ENCODE peak calls at places on chromosomes 1 and 21, in eight cellular contexts. O, Z, N, A, X, B, K and L are unnamed samples.

GRCh38 chr1:220732621-220733020 is 15.5 kb upstream of the MTARC2 start:
- DNase-seq in A (no peak), X (no peak), B (no peak), O (peak; percentile 81), Z (no peak), K (no peak), N (no peak), L (no peak)

GRCh38 chr21:41680444-41681335 is 86.2 kb downstream of the RIPK4 start:
- DNase-seq in X (no peak), N (no peak), B (no peak), K (no peak), O (no peak), A (peak; percentile 77), Z (no peak), L (no peak)

GRCh38 chr1:171055966-171056643 is 34.6 kb upstream of the FMO3 start:
- DNase-seq in A (no peak), Z (no peak), O (no peak), B (no peak), K (no peak), X (no peak), N (no peak), L (no peak)

GRCh38 chr1:151510957-151511635 is at the start of gene CGN:
- DNase-seq in Z (peak; percentile 76), A (peak; percentile 95), K (peak; percentile 90), N (peak; percentile 37), B (peak; percentile 97), X (peak; percentile 88), O (peak; percentile 93), L (peak; percentile 50)

GRCh38 chr1:8962812-8963669 is 17.4 kb downstream of the CA6 start:
- DNase-seq in A (no peak), N (no peak), X (peak; percentile 41), O (no peak), Z (no peak), K (no peak), B (peak; percentile 74), L (peak; percentile 20)

GRCh38 chr1:70896224-70896623 is 151.4 kb downstream of the PTGER3 start:
- DNase-seq in B (no peak), X (no peak), A (no peak), K (no peak), Z (no peak), O (no peak), N (no peak), L (no peak)

GRCh38 chr1:22111115-22111514 is 31.8 kb downstream of the WNT4 start:
- DNase-seq in A (no peak), B (no peak), O (no peak), Z (no peak), N (no peak), K (no peak), X (no peak), L (no peak)

GRCh38 chr21:46443910-46444309 is 14.8 kb upstream of the DIP2A start:
- DNase-seq in O (no peak), K (no peak), Z (no peak), X (no peak), N (no peak), B (no peak), A (no peak), L (no peak)

GRCh38 chr1:69455718-69456117 is 112.0 kb upstream of the LRRC7 start:
- DNase-seq in N (no peak), O (no peak), Z (no peak), X (no peak), K (no peak), B (no peak), A (no peak), L (no peak)

GRCh38 chr1:176694713-176695112 is 231.7 kb downstream of the PAPPA2 start:
- DNase-seq in X (no peak), A (no peak), N (no peak), Z (no peak), K (no peak), O (no peak), B (no peak), L (no peak)

GRCh38 chr1:242008788-242009500 is 10.0 kb upstream of the MAP1LC3C start:
- DNase-seq in Z (no peak), B (no peak), X (no peak), O (no peak), N (no peak), K (no peak), A (no peak), L (no peak)

GRCh38 chr1:78691995-78692747 is 42.5 kb downstream of the IFI44 start:
- DNase-seq in A (no peak), X (no peak), O (no peak), B (no peak), K (no peak), N (no peak), Z (peak; percentile 61), L (no peak)

GRCh38 chr1:162625624-162626023 is 6.6 kb upstream of the DDR2 start:
- DNase-seq in K (no peak), X (no peak), A (no peak), O (no peak), Z (no peak), B (no peak), N (no peak), L (no peak)

GRCh38 chr1:3068400-3069361 is at the start of gene PRDM16:
- DNase-seq in X (no peak), B (peak; percentile 67), O (no peak), N (no peak), A (peak; percentile 78), K (no peak), Z (peak; percentile 69), L (no peak)

GRCh38 chr1:96259399-96259798 is 462.2 kb upstream of the PTBP2 start:
- DNase-seq in X (no peak), N (no peak), K (no peak), A (no peak), Z (no peak), B (no peak), O (no peak), L (no peak)

GRCh38 chr21:36854391-36854790 is 112.1 kb downstream of the HLCS start:
- DNase-seq in X (peak; percentile 14), Z (no peak), N (no peak), K (no peak), B (peak; percentile 75), O (no peak), A (no peak), L (no peak)
- TF ChIP-seq CTCF in X (peak; percentile 46), Z (peak; percentile 64), N (no peak), K (no peak), B (peak; percentile 61), O (peak; percentile 31), A (peak; percentile 33), L (peak; percentile 9)

GRCh38 chr1:32105338-32105737 is 2.5 kb upstream of the KPNA6 start:
- DNase-seq in O (no peak), N (no peak), A (no peak), B (no peak), X (no peak), K (no peak), Z (no peak), L (no peak)

GRCh38 chr1:32099426-32099825 is 8.4 kb upstream of the KPNA6 start:
- DNase-seq in O (no peak), B (no peak), N (no peak), Z (no peak), K (no peak), X (no peak), A (no peak), L (no peak)

GRCh38 chr1:32104127-32104526 is 3.7 kb upstream of the KPNA6 start:
- DNase-seq in O (no peak), X (no peak), A (no peak), N (no peak), K (no peak), Z (no peak), B (peak; percentile 46), L (no peak)

GRCh38 chr1:32100359-32100758 is 7.5 kb upstream of the KPNA6 start:
- DNase-seq in K (no peak), Z (no peak), A (no peak), O (no peak), B (no peak), X (no peak), N (no peak), L (peak; percentile 9)

DNA sequence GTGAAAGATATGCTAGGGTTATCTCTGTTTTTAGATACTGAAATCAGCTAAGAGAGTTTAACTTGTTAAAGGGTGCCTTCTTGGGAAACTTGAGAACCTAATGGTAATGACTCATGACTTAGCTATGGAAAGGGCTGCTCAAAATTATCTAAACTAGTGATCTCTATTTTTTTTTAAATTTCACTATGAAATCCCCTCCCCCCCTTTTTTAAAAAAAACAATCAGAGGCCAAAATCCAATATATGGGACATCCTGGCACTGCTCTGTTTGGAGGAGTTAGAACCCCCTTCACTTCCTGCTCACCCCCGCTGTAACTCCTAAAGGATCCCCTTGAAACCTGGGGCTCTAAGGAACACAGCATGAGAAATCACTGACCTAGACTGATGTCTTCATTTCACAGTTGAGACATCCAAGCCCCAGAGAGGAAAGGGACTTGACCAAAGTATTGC is 6.6 kb upstream of the KPNA6 start:
- DNase-seq in K (no peak), O (no peak), B (no peak), A (no peak), N (no peak), Z (peak; percentile 66), X (no peak), L (no peak)
- H3K36me3 ChIP-seq in K (no peaks in the 10 kb centered on the region), O (peaks cover 7% of the 10 kb centered on the region), B (no peaks in the 10 kb centered on the region), A (peaks cover 54% of the 10 kb centered on the region), N (peaks cover 23% of the 10 kb centered on the region), Z (peaks cover 5% of the 10 kb centered on the region), X (peaks cover 6% of the 10 kb centered on the region), L (peaks cover 27% of the 10 kb centered on the region)

DNA sequence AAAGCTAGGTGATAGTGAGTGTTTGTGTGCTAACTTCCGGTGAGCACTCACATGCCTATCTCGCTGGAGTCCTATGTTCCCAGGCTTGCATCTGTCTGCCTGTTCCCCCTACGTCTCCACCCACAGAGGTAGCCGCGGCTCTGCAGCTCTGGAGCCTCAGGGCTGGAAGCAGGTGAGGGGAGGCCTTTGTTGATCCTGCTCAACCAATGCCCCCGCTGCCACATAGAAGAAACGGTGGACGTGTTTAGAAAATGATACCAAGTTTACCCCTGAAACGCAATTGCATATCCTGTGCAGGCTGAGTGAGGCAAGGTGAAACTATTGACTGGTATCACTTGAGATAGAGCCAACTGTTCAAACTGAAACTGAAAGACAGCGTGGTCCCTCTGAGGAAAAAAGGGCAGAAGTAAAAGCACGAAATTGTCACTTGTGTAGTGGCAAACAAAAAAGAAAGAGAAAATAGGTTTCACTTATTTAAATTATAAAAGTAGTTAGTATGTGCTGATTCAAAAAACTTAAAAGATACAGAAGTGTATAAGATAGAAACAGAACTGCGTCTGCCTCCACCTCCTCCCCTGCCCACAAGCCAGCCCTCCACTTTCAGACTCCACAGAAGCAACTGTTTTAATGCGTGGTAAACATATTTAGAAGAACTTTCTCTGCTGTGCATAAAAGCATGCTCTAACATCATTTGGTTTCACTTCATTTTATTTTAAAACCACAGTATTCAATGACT is 38.6 kb upstream of the ETS2 start:
- DNase-seq in K (no peak), B (no peak), N (no peak), X (peak; percentile 28), O (no peak), A (no peak), Z (no peak), L (no peak)
- H3K4me3 ChIP-seq in K (peak overlapping the region; percentile 36), B (no peak overlapping the region), N (peak overlapping the region; percentile 47), X (peak overlapping the region; percentile 54), O (peak overlapping the region; percentile 4), A (peak overlapping the region; percentile 12), Z (no peak overlapping the region), L (peak overlapping the region; percentile 32)

GRCh38 chr1:203528098-203528497 is 34.1 kb downstream of the OPTC start:
- DNase-seq in K (no peak), X (no peak), N (no peak), A (no peak), Z (no peak), B (no peak), O (no peak), L (no peak)
- TF ChIP-seq CTCF in K (no peak), X (no peak), N (no peak), A (no peak), Z (no peak), B (no peak), O (no peak), L (no peak)

GRCh38 chr1:232136136-232136535 is 493.8 kb downstream of the SIPA1L2 start:
- DNase-seq in A (no peak), O (no peak), B (no peak), N (no peak), X (no peak), Z (no peak), K (no peak), L (no peak)
- H3K36me3 ChIP-seq in A (no peaks in the 10 kb centered on the region), O (no peaks in the 10 kb centered on the region), B (no peaks in the 10 kb centered on the region), N (no peaks in the 10 kb centered on the region), X (no peaks in the 10 kb centered on the region), Z (no peaks in the 10 kb centered on the region), K (no peaks in the 10 kb centered on the region), L (no peaks in the 10 kb centered on the region)